ENCODE peak calls at places on chromosomes 16 and 17, in eight cellular contexts. One of them, this sample, is unnamed.

GRCh38 chr17:82241183-82241925 is 12.5 kb downstream of the SLC16A3 start:
- DNase-seq in HTR-8/SVneo: no peak
- DNase-seq in stimulated activated effector memory CD8-positive, alpha-beta T cell treated with anti-CD3 and anti-CD28 coated beads, Interleukin-12 subunit alpha, Interleukin-12 subunit beta, amount 100 ng/mL, for 72 hours: no peak
- DNase-seq in stimulated activated naive CD8-positive, alpha-beta T cell treated with anti-CD3 and anti-CD28 coated beads, Interleukin-15, Interleukin-2, amounts not matched to agents 100 U/mL and 50 U/mL, for 24 hours: peak; percentile 71
- DNase-seq in GM23248: peak; percentile 88
- DNase-seq in body of pancreas: no peak
- DNase-seq in hepatocyte: no peak
- DNase-seq in H54: peak; percentile 84
- DNase-seq in this sample: peak; percentile 82

GRCh38 chr16:31874354-31875111 is 926 bp downstream of the ZNF267 start:
- DNase-seq in H54: no peak
- DNase-seq in HTR-8/SVneo: no peak
- DNase-seq in GM23248: peak; percentile 69
- DNase-seq in hepatocyte: peak; percentile 65
- DNase-seq in stimulated activated naive CD8-positive, alpha-beta T cell treated with anti-CD3 and anti-CD28 coated beads, Interleukin-15, Interleukin-2, amounts not matched to agents 100 U/mL and 50 U/mL, for 24 hours: peak; percentile 59
- DNase-seq in body of pancreas: peak; percentile 31
- DNase-seq in stimulated activated effector memory CD8-positive, alpha-beta T cell treated with anti-CD3 and anti-CD28 coated beads, Interleukin-12 subunit alpha, Interleukin-12 subunit beta, amount 100 ng/mL, for 72 hours: no peak
- DNase-seq in this sample: no peak

GRCh38 chr16:77112701-77113100 is 78.3 kb upstream of the MON1B start:
- DNase-seq in stimulated activated naive CD8-positive, alpha-beta T cell treated with anti-CD3 and anti-CD28 coated beads, Interleukin-15, Interleukin-2, amounts not matched to agents 100 U/mL and 50 U/mL, for 24 hours: no peak
- DNase-seq in H54: no peak
- DNase-seq in HTR-8/SVneo: no peak
- DNase-seq in hepatocyte: no peak
- DNase-seq in body of pancreas: no peak
- DNase-seq in GM23248: no peak
- DNase-seq in stimulated activated effector memory CD8-positive, alpha-beta T cell treated with anti-CD3 and anti-CD28 coated beads, Interleukin-12 subunit alpha, Interleukin-12 subunit beta, amount 100 ng/mL, for 72 hours: no peak
- DNase-seq in this sample: no peak

GRCh38 chr16:29321000-29321393 is 85.5 kb downstream of the NPIPB11 start:
- DNase-seq in stimulated activated effector memory CD8-positive, alpha-beta T cell treated with anti-CD3 and anti-CD28 coated beads, Interleukin-12 subunit alpha, Interleukin-12 subunit beta, amount 100 ng/mL, for 72 hours: no peak
- DNase-seq in HTR-8/SVneo: no peak
- DNase-seq in H54: no peak
- DNase-seq in hepatocyte: no peak
- DNase-seq in stimulated activated naive CD8-positive, alpha-beta T cell treated with anti-CD3 and anti-CD28 coated beads, Interleukin-15, Interleukin-2, amounts not matched to agents 100 U/mL and 50 U/mL, for 24 hours: no peak
- DNase-seq in body of pancreas: no peak
- DNase-seq in GM23248: no peak
- DNase-seq in this sample: no peak

GRCh38 chr17:10754109-10754508 is 24.3 kb upstream of the TMEM220 start:
- DNase-seq in hepatocyte: peak; percentile 44
- DNase-seq in HTR-8/SVneo: no peak
- DNase-seq in H54: peak; percentile 35
- DNase-seq in GM23248: peak; percentile 39
- DNase-seq in stimulated activated naive CD8-positive, alpha-beta T cell treated with anti-CD3 and anti-CD28 coated beads, Interleukin-15, Interleukin-2, amounts not matched to agents 100 U/mL and 50 U/mL, for 24 hours: peak; percentile 41
- DNase-seq in stimulated activated effector memory CD8-positive, alpha-beta T cell treated with anti-CD3 and anti-CD28 coated beads, Interleukin-12 subunit alpha, Interleukin-12 subunit beta, amount 100 ng/mL, for 72 hours: no peak
- DNase-seq in body of pancreas: peak; percentile 65
- DNase-seq in this sample: no peak

GRCh38 chr17:32623196-32623595 is 136.4 kb downstream of the CDK5R1 start:
- DNase-seq in GM23248: no peak
- DNase-seq in hepatocyte: no peak
- DNase-seq in H54: no peak
- DNase-seq in stimulated activated effector memory CD8-positive, alpha-beta T cell treated with anti-CD3 and anti-CD28 coated beads, Interleukin-12 subunit alpha, Interleukin-12 subunit beta, amount 100 ng/mL, for 72 hours: no peak
- DNase-seq in stimulated activated naive CD8-positive, alpha-beta T cell treated with anti-CD3 and anti-CD28 coated beads, Interleukin-15, Interleukin-2, amounts not matched to agents 100 U/mL and 50 U/mL, for 24 hours: no peak
- DNase-seq in HTR-8/SVneo: no peak
- DNase-seq in body of pancreas: no peak
- DNase-seq in this sample: no peak

GRCh38 chr17:66426397-66427033 is 124.1 kb downstream of the PRKCA start:
- DNase-seq in H54: no peak
- DNase-seq in HTR-8/SVneo: peak; percentile 54
- DNase-seq in stimulated activated naive CD8-positive, alpha-beta T cell treated with anti-CD3 and anti-CD28 coated beads, Interleukin-15, Interleukin-2, amounts not matched to agents 100 U/mL and 50 U/mL, for 24 hours: peak; percentile 31
- DNase-seq in body of pancreas: no peak
- DNase-seq in stimulated activated effector memory CD8-positive, alpha-beta T cell treated with anti-CD3 and anti-CD28 coated beads, Interleukin-12 subunit alpha, Interleukin-12 subunit beta, amount 100 ng/mL, for 72 hours: no peak
- DNase-seq in GM23248: peak; percentile 11
- DNase-seq in hepatocyte: no peak
- DNase-seq in this sample: no peak

GRCh38 chr17:79038545-79039135 is 14.7 kb downstream of the C1QTNF1 start:
- DNase-seq in stimulated activated effector memory CD8-positive, alpha-beta T cell treated with anti-CD3 and anti-CD28 coated beads, Interleukin-12 subunit alpha, Interleukin-12 subunit beta, amount 100 ng/mL, for 72 hours: no peak
- DNase-seq in hepatocyte: no peak
- DNase-seq in body of pancreas: no peak
- DNase-seq in H54: no peak
- DNase-seq in stimulated activated naive CD8-positive, alpha-beta T cell treated with anti-CD3 and anti-CD28 coated beads, Interleukin-15, Interleukin-2, amounts not matched to agents 100 U/mL and 50 U/mL, for 24 hours: no peak
- DNase-seq in GM23248: peak; percentile 99
- DNase-seq in HTR-8/SVneo: no peak
- DNase-seq in this sample: no peak

GRCh38 chr17:72795941-72796340 is 296.5 kb downstream of the SLC39A11 start:
- DNase-seq in body of pancreas: no peak
- DNase-seq in HTR-8/SVneo: no peak
- DNase-seq in stimulated activated effector memory CD8-positive, alpha-beta T cell treated with anti-CD3 and anti-CD28 coated beads, Interleukin-12 subunit alpha, Interleukin-12 subunit beta, amount 100 ng/mL, for 72 hours: no peak
- DNase-seq in GM23248: no peak
- DNase-seq in hepatocyte: no peak
- DNase-seq in H54: no peak
- DNase-seq in stimulated activated naive CD8-positive, alpha-beta T cell treated with anti-CD3 and anti-CD28 coated beads, Interleukin-15, Interleukin-2, amounts not matched to agents 100 U/mL and 50 U/mL, for 24 hours: no peak
- DNase-seq in this sample: no peak

GRCh38 chr17:65055280-65055707 is 1.2 kb downstream of the GNA13 start:
- DNase-seq in hepatocyte: no peak
- DNase-seq in stimulated activated naive CD8-positive, alpha-beta T cell treated with anti-CD3 and anti-CD28 coated beads, Interleukin-15, Interleukin-2, amounts not matched to agents 100 U/mL and 50 U/mL, for 24 hours: no peak
- DNase-seq in H54: no peak
- DNase-seq in HTR-8/SVneo: no peak
- DNase-seq in body of pancreas: no peak
- DNase-seq in GM23248: no peak
- DNase-seq in stimulated activated effector memory CD8-positive, alpha-beta T cell treated with anti-CD3 and anti-CD28 coated beads, Interleukin-12 subunit alpha, Interleukin-12 subunit beta, amount 100 ng/mL, for 72 hours: no peak
- DNase-seq in this sample: no peak

GRCh38 chr16:73000020-73000906 is 47.7 kb downstream of the ZFHX3 start:
- DNase-seq in body of pancreas: peak; percentile 32
- DNase-seq in H54: no peak
- DNase-seq in hepatocyte: no peak
- DNase-seq in HTR-8/SVneo: no peak
- DNase-seq in GM23248: peak; percentile 34
- DNase-seq in stimulated activated effector memory CD8-positive, alpha-beta T cell treated with anti-CD3 and anti-CD28 coated beads, Interleukin-12 subunit alpha, Interleukin-12 subunit beta, amount 100 ng/mL, for 72 hours: no peak
- DNase-seq in stimulated activated naive CD8-positive, alpha-beta T cell treated with anti-CD3 and anti-CD28 coated beads, Interleukin-15, Interleukin-2, amounts not matched to agents 100 U/mL and 50 U/mL, for 24 hours: no peak
- DNase-seq in this sample: peak; percentile 33

GRCh38 chr17:73719588-73720071 is 75.4 kb upstream of the SDK2 start:
- DNase-seq in hepatocyte: peak; percentile 66
- DNase-seq in stimulated activated naive CD8-positive, alpha-beta T cell treated with anti-CD3 and anti-CD28 coated beads, Interleukin-15, Interleukin-2, amounts not matched to agents 100 U/mL and 50 U/mL, for 24 hours: no peak
- DNase-seq in GM23248: no peak
- DNase-seq in HTR-8/SVneo: no peak
- DNase-seq in stimulated activated effector memory CD8-positive, alpha-beta T cell treated with anti-CD3 and anti-CD28 coated beads, Interleukin-12 subunit alpha, Interleukin-12 subunit beta, amount 100 ng/mL, for 72 hours: no peak
- DNase-seq in body of pancreas: no peak
- DNase-seq in H54: no peak
- DNase-seq in this sample: peak; percentile 35

GRCh38 chr16:89720520-89720858 is 209 bp downstream of the VPS9D1 start:
- DNase-seq in H54: no peak
- DNase-seq in body of pancreas: peak; percentile 65
- DNase-seq in stimulated activated effector memory CD8-positive, alpha-beta T cell treated with anti-CD3 and anti-CD28 coated beads, Interleukin-12 subunit alpha, Interleukin-12 subunit beta, amount 100 ng/mL, for 72 hours: no peak
- DNase-seq in stimulated activated naive CD8-positive, alpha-beta T cell treated with anti-CD3 and anti-CD28 coated beads, Interleukin-15, Interleukin-2, amounts not matched to agents 100 U/mL and 50 U/mL, for 24 hours: no peak
- DNase-seq in hepatocyte: peak; percentile 84
- DNase-seq in HTR-8/SVneo: peak; percentile 25
- DNase-seq in GM23248: peak; percentile 68
- DNase-seq in this sample: no peak

GRCh38 chr16:29745126-29745852 is 501 bp downstream of the C16orf54 start:
- DNase-seq in H54: no peak
- DNase-seq in hepatocyte: no peak
- DNase-seq in body of pancreas: no peak
- DNase-seq in HTR-8/SVneo: no peak
- DNase-seq in stimulated activated effector memory CD8-positive, alpha-beta T cell treated with anti-CD3 and anti-CD28 coated beads, Interleukin-12 subunit alpha, Interleukin-12 subunit beta, amount 100 ng/mL, for 72 hours: peak; percentile 44
- DNase-seq in stimulated activated naive CD8-positive, alpha-beta T cell treated with anti-CD3 and anti-CD28 coated beads, Interleukin-15, Interleukin-2, amounts not matched to agents 100 U/mL and 50 U/mL, for 24 hours: peak; percentile 69
- DNase-seq in GM23248: no peak
- DNase-seq in this sample: no peak

GRCh38 chr17:45197555-45198334 is 23.9 kb upstream of the FMNL1 start:
- DNase-seq in GM23248: peak; percentile 93
- DNase-seq in H54: peak; percentile 97
- DNase-seq in stimulated activated naive CD8-positive, alpha-beta T cell treated with anti-CD3 and anti-CD28 coated beads, Interleukin-15, Interleukin-2, amounts not matched to agents 100 U/mL and 50 U/mL, for 24 hours: peak; percentile 97
- DNase-seq in stimulated activated effector memory CD8-positive, alpha-beta T cell treated with anti-CD3 and anti-CD28 coated beads, Interleukin-12 subunit alpha, Interleukin-12 subunit beta, amount 100 ng/mL, for 72 hours: peak; percentile 97
- DNase-seq in hepatocyte: peak; percentile 94
- DNase-seq in HTR-8/SVneo: peak; percentile 98
- DNase-seq in body of pancreas: peak; percentile 95
- DNase-seq in this sample: peak; percentile 93

GRCh38 chr17:33927732-33928133 is 327.4 kb upstream of the CCL2 start:
- DNase-seq in GM23248: peak; percentile 50
- DNase-seq in stimulated activated effector memory CD8-positive, alpha-beta T cell treated with anti-CD3 and anti-CD28 coated beads, Interleukin-12 subunit alpha, Interleukin-12 subunit beta, amount 100 ng/mL, for 72 hours: no peak
- DNase-seq in HTR-8/SVneo: peak; percentile 17
- DNase-seq in body of pancreas: no peak
- DNase-seq in H54: peak; percentile 30
- DNase-seq in hepatocyte: no peak
- DNase-seq in stimulated activated naive CD8-positive, alpha-beta T cell treated with anti-CD3 and anti-CD28 coated beads, Interleukin-15, Interleukin-2, amounts not matched to agents 100 U/mL and 50 U/mL, for 24 hours: no peak
- DNase-seq in this sample: no peak

GRCh38 chr16:88769617-88770458 is 15.2 kb downstream of the PIEZO1 start:
- DNase-seq in stimulated activated effector memory CD8-positive, alpha-beta T cell treated with anti-CD3 and anti-CD28 coated beads, Interleukin-12 subunit alpha, Interleukin-12 subunit beta, amount 100 ng/mL, for 72 hours: no peak
- DNase-seq in H54: no peak
- DNase-seq in body of pancreas: peak; percentile 54
- DNase-seq in GM23248: peak; percentile 59
- DNase-seq in stimulated activated naive CD8-positive, alpha-beta T cell treated with anti-CD3 and anti-CD28 coated beads, Interleukin-15, Interleukin-2, amounts not matched to agents 100 U/mL and 50 U/mL, for 24 hours: peak; percentile 57
- DNase-seq in hepatocyte: peak; percentile 86
- DNase-seq in HTR-8/SVneo: no peak
- DNase-seq in this sample: no peak

GRCh38 chr17:19306160-19307111 is 56.1 kb downstream of the B9D1 start:
- DNase-seq in stimulated activated effector memory CD8-positive, alpha-beta T cell treated with anti-CD3 and anti-CD28 coated beads, Interleukin-12 subunit alpha, Interleukin-12 subunit beta, amount 100 ng/mL, for 72 hours: no peak
- DNase-seq in hepatocyte: no peak
- DNase-seq in GM23248: no peak
- DNase-seq in stimulated activated naive CD8-positive, alpha-beta T cell treated with anti-CD3 and anti-CD28 coated beads, Interleukin-15, Interleukin-2, amounts not matched to agents 100 U/mL and 50 U/mL, for 24 hours: peak; percentile 23
- DNase-seq in H54: no peak
- DNase-seq in HTR-8/SVneo: no peak
- DNase-seq in body of pancreas: no peak
- DNase-seq in this sample: no peak

GRCh38 chr16:4987250-4987579 is 29.1 kb downstream of the SEC14L5 start:
- DNase-seq in H54: no peak
- DNase-seq in stimulated activated effector memory CD8-positive, alpha-beta T cell treated with anti-CD3 and anti-CD28 coated beads, Interleukin-12 subunit alpha, Interleukin-12 subunit beta, amount 100 ng/mL, for 72 hours: no peak
- DNase-seq in body of pancreas: no peak
- DNase-seq in HTR-8/SVneo: no peak
- DNase-seq in GM23248: no peak
- DNase-seq in hepatocyte: no peak
- DNase-seq in stimulated activated naive CD8-positive, alpha-beta T cell treated with anti-CD3 and anti-CD28 coated beads, Interleukin-15, Interleukin-2, amounts not matched to agents 100 U/mL and 50 U/mL, for 24 hours: no peak
- DNase-seq in this sample: no peak

GRCh38 chr17:13429201-13429600 is 172.5 kb downstream of the HS3ST3A1 start:
- DNase-seq in hepatocyte: peak; percentile 57
- DNase-seq in HTR-8/SVneo: peak; percentile 35
- DNase-seq in GM23248: peak; percentile 96
- DNase-seq in stimulated activated effector memory CD8-positive, alpha-beta T cell treated with anti-CD3 and anti-CD28 coated beads, Interleukin-12 subunit alpha, Interleukin-12 subunit beta, amount 100 ng/mL, for 72 hours: no peak
- DNase-seq in H54: peak; percentile 63
- DNase-seq in stimulated activated naive CD8-positive, alpha-beta T cell treated with anti-CD3 and anti-CD28 coated beads, Interleukin-15, Interleukin-2, amounts not matched to agents 100 U/mL and 50 U/mL, for 24 hours: no peak
- DNase-seq in body of pancreas: no peak
- DNase-seq in this sample: no peak

GRCh38 chr17:77546772-77547201 is 406.0 kb downstream of the SEC14L1 start:
- DNase-seq in H54: no peak
- DNase-seq in body of pancreas: no peak
- DNase-seq in stimulated activated naive CD8-positive, alpha-beta T cell treated with anti-CD3 and anti-CD28 coated beads, Interleukin-15, Interleukin-2, amounts not matched to agents 100 U/mL and 50 U/mL, for 24 hours: no peak
- DNase-seq in GM23248: no peak
- DNase-seq in hepatocyte: peak; percentile 70
- DNase-seq in HTR-8/SVneo: no peak
- DNase-seq in stimulated activated effector memory CD8-positive, alpha-beta T cell treated with anti-CD3 and anti-CD28 coated beads, Interleukin-12 subunit alpha, Interleukin-12 subunit beta, amount 100 ng/mL, for 72 hours: no peak
- DNase-seq in this sample: no peak

GRCh38 chr17:59378621-59379194 is 47.3 kb downstream of the YPEL2 start:
- DNase-seq in stimulated activated naive CD8-positive, alpha-beta T cell treated with anti-CD3 and anti-CD28 coated beads, Interleukin-15, Interleukin-2, amounts not matched to agents 100 U/mL and 50 U/mL, for 24 hours: no peak
- DNase-seq in HTR-8/SVneo: peak; percentile 89
- DNase-seq in hepatocyte: no peak
- DNase-seq in stimulated activated effector memory CD8-positive, alpha-beta T cell treated with anti-CD3 and anti-CD28 coated beads, Interleukin-12 subunit alpha, Interleukin-12 subunit beta, amount 100 ng/mL, for 72 hours: no peak
- DNase-seq in GM23248: peak; percentile 82
- DNase-seq in body of pancreas: no peak
- DNase-seq in H54: peak; percentile 55
- DNase-seq in this sample: no peak

GRCh38 chr17:63399856-63400255 is 46.2 kb downstream of the CYB561 start:
- DNase-seq in stimulated activated effector memory CD8-positive, alpha-beta T cell treated with anti-CD3 and anti-CD28 coated beads, Interleukin-12 subunit alpha, Interleukin-12 subunit beta, amount 100 ng/mL, for 72 hours: no peak
- DNase-seq in HTR-8/SVneo: no peak
- DNase-seq in body of pancreas: no peak
- DNase-seq in H54: no peak
- DNase-seq in hepatocyte: peak; percentile 25
- DNase-seq in stimulated activated naive CD8-positive, alpha-beta T cell treated with anti-CD3 and anti-CD28 coated beads, Interleukin-15, Interleukin-2, amounts not matched to agents 100 U/mL and 50 U/mL, for 24 hours: no peak
- DNase-seq in GM23248: peak; percentile 70
- DNase-seq in this sample: peak; percentile 85

GRCh38 chr17:66044083-66044482 is 147.8 kb downstream of the CEP112 start:
- DNase-seq in stimulated activated naive CD8-positive, alpha-beta T cell treated with anti-CD3 and anti-CD28 coated beads, Interleukin-15, Interleukin-2, amounts not matched to agents 100 U/mL and 50 U/mL, for 24 hours: no peak
- DNase-seq in H54: no peak
- DNase-seq in body of pancreas: no peak
- DNase-seq in stimulated activated effector memory CD8-positive, alpha-beta T cell treated with anti-CD3 and anti-CD28 coated beads, Interleukin-12 subunit alpha, Interleukin-12 subunit beta, amount 100 ng/mL, for 72 hours: no peak
- DNase-seq in hepatocyte: no peak
- DNase-seq in HTR-8/SVneo: no peak
- DNase-seq in GM23248: no peak
- DNase-seq in this sample: no peak

GRCh38 chr16:30985401-30986128 is 558 bp downstream of the HSD3B7 start:
- DNase-seq in H54: no peak
- DNase-seq in body of pancreas: peak; percentile 86
- DNase-seq in stimulated activated effector memory CD8-positive, alpha-beta T cell treated with anti-CD3 and anti-CD28 coated beads, Interleukin-12 subunit alpha, Interleukin-12 subunit beta, amount 100 ng/mL, for 72 hours: no peak
- DNase-seq in hepatocyte: peak; percentile 80
- DNase-seq in stimulated activated naive CD8-positive, alpha-beta T cell treated with anti-CD3 and anti-CD28 coated beads, Interleukin-15, Interleukin-2, amounts not matched to agents 100 U/mL and 50 U/mL, for 24 hours: no peak
- DNase-seq in HTR-8/SVneo: peak; percentile 51
- DNase-seq in GM23248: peak; percentile 81
- DNase-seq in this sample: no peak

GRCh38 chr16:50699345-50700159 is 6.1 kb downstream of the NOD2 start:
- DNase-seq in stimulated activated naive CD8-positive, alpha-beta T cell treated with anti-CD3 and anti-CD28 coated beads, Interleukin-15, Interleukin-2, amounts not matched to agents 100 U/mL and 50 U/mL, for 24 hours: peak; percentile 69
- DNase-seq in H54: no peak
- DNase-seq in hepatocyte: no peak
- DNase-seq in stimulated activated effector memory CD8-positive, alpha-beta T cell treated with anti-CD3 and anti-CD28 coated beads, Interleukin-12 subunit alpha, Interleukin-12 subunit beta, amount 100 ng/mL, for 72 hours: no peak
- DNase-seq in HTR-8/SVneo: no peak
- DNase-seq in body of pancreas: no peak
- DNase-seq in GM23248: peak; percentile 75
- DNase-seq in this sample: no peak

GRCh38 chr17:41654134-41654907 is 29.9 kb upstream of the KRT17 start:
- DNase-seq in stimulated activated effector memory CD8-positive, alpha-beta T cell treated with anti-CD3 and anti-CD28 coated beads, Interleukin-12 subunit alpha, Interleukin-12 subunit beta, amount 100 ng/mL, for 72 hours: no peak
- DNase-seq in hepatocyte: peak; percentile 91
- DNase-seq in GM23248: no peak
- DNase-seq in stimulated activated naive CD8-positive, alpha-beta T cell treated with anti-CD3 and anti-CD28 coated beads, Interleukin-15, Interleukin-2, amounts not matched to agents 100 U/mL and 50 U/mL, for 24 hours: no peak
- DNase-seq in HTR-8/SVneo: no peak
- DNase-seq in H54: no peak
- DNase-seq in body of pancreas: peak; percentile 38
- DNase-seq in this sample: no peak

GRCh38 chr17:53118948-53119347 is 703.8 kb upstream of the KIF2B start:
- DNase-seq in HTR-8/SVneo: no peak
- DNase-seq in stimulated activated naive CD8-positive, alpha-beta T cell treated with anti-CD3 and anti-CD28 coated beads, Interleukin-15, Interleukin-2, amounts not matched to agents 100 U/mL and 50 U/mL, for 24 hours: no peak
- DNase-seq in GM23248: no peak
- DNase-seq in hepatocyte: no peak
- DNase-seq in H54: no peak
- DNase-seq in body of pancreas: no peak
- DNase-seq in stimulated activated effector memory CD8-positive, alpha-beta T cell treated with anti-CD3 and anti-CD28 coated beads, Interleukin-12 subunit alpha, Interleukin-12 subunit beta, amount 100 ng/mL, for 72 hours: no peak
- DNase-seq in this sample: no peak

GRCh38 chr16:88326611-88327485 is 55.9 kb upstream of the ZNF469 start:
- DNase-seq in GM23248: no peak
- DNase-seq in HTR-8/SVneo: no peak
- DNase-seq in hepatocyte: no peak
- DNase-seq in body of pancreas: no peak
- DNase-seq in stimulated activated effector memory CD8-positive, alpha-beta T cell treated with anti-CD3 and anti-CD28 coated beads, Interleukin-12 subunit alpha, Interleukin-12 subunit beta, amount 100 ng/mL, for 72 hours: no peak
- DNase-seq in H54: no peak
- DNase-seq in stimulated activated naive CD8-positive, alpha-beta T cell treated with anti-CD3 and anti-CD28 coated beads, Interleukin-15, Interleukin-2, amounts not matched to agents 100 U/mL and 50 U/mL, for 24 hours: no peak
- DNase-seq in this sample: no peak

GRCh38 chr17:78365561-78366108 is 5.8 kb upstream of the SOCS3 start:
- DNase-seq in stimulated activated effector memory CD8-positive, alpha-beta T cell treated with anti-CD3 and anti-CD28 coated beads, Interleukin-12 subunit alpha, Interleukin-12 subunit beta, amount 100 ng/mL, for 72 hours: no peak
- DNase-seq in stimulated activated naive CD8-positive, alpha-beta T cell treated with anti-CD3 and anti-CD28 coated beads, Interleukin-15, Interleukin-2, amounts not matched to agents 100 U/mL and 50 U/mL, for 24 hours: no peak
- DNase-seq in body of pancreas: no peak
- DNase-seq in GM23248: no peak
- DNase-seq in H54: no peak
- DNase-seq in HTR-8/SVneo: peak; percentile 80
- DNase-seq in hepatocyte: peak; percentile 72
- DNase-seq in this sample: no peak

GRCh38 chr17:35051183-35051578 is 12.3 kb downstream of the RFFL start:
- DNase-seq in HTR-8/SVneo: no peak
- DNase-seq in hepatocyte: no peak
- DNase-seq in stimulated activated naive CD8-positive, alpha-beta T cell treated with anti-CD3 and anti-CD28 coated beads, Interleukin-15, Interleukin-2, amounts not matched to agents 100 U/mL and 50 U/mL, for 24 hours: no peak
- DNase-seq in stimulated activated effector memory CD8-positive, alpha-beta T cell treated with anti-CD3 and anti-CD28 coated beads, Interleukin-12 subunit alpha, Interleukin-12 subunit beta, amount 100 ng/mL, for 72 hours: no peak
- DNase-seq in body of pancreas: no peak
- DNase-seq in GM23248: no peak
- DNase-seq in H54: no peak
- DNase-seq in this sample: no peak

GRCh38 chr17:36072431-36073121 is 8.5 kb downstream of the CCL18 start:
- DNase-seq in body of pancreas: peak; percentile 55
- DNase-seq in stimulated activated effector memory CD8-positive, alpha-beta T cell treated with anti-CD3 and anti-CD28 coated beads, Interleukin-12 subunit alpha, Interleukin-12 subunit beta, amount 100 ng/mL, for 72 hours: peak; percentile 92
- DNase-seq in stimulated activated naive CD8-positive, alpha-beta T cell treated with anti-CD3 and anti-CD28 coated beads, Interleukin-15, Interleukin-2, amounts not matched to agents 100 U/mL and 50 U/mL, for 24 hours: peak; percentile 89
- DNase-seq in GM23248: peak; percentile 55
- DNase-seq in hepatocyte: peak; percentile 80
- DNase-seq in HTR-8/SVneo: peak; percentile 56
- DNase-seq in H54: peak; percentile 23
- DNase-seq in this sample: peak; percentile 46

GRCh38 chr16:65037558-65037957 is 84.3 kb downstream of the CDH11 start:
- DNase-seq in H54: no peak
- DNase-seq in stimulated activated effector memory CD8-positive, alpha-beta T cell treated with anti-CD3 and anti-CD28 coated beads, Interleukin-12 subunit alpha, Interleukin-12 subunit beta, amount 100 ng/mL, for 72 hours: no peak
- DNase-seq in HTR-8/SVneo: no peak
- DNase-seq in hepatocyte: no peak
- DNase-seq in GM23248: no peak
- DNase-seq in stimulated activated naive CD8-positive, alpha-beta T cell treated with anti-CD3 and anti-CD28 coated beads, Interleukin-15, Interleukin-2, amounts not matched to agents 100 U/mL and 50 U/mL, for 24 hours: no peak
- DNase-seq in body of pancreas: no peak
- DNase-seq in this sample: no peak

GRCh38 chr16:11737678-11738077 is 5.0 kb downstream of the TXNDC11 start:
- DNase-seq in hepatocyte: no peak
- DNase-seq in body of pancreas: no peak
- DNase-seq in stimulated activated effector memory CD8-positive, alpha-beta T cell treated with anti-CD3 and anti-CD28 coated beads, Interleukin-12 subunit alpha, Interleukin-12 subunit beta, amount 100 ng/mL, for 72 hours: no peak
- DNase-seq in GM23248: no peak
- DNase-seq in HTR-8/SVneo: no peak
- DNase-seq in stimulated activated naive CD8-positive, alpha-beta T cell treated with anti-CD3 and anti-CD28 coated beads, Interleukin-15, Interleukin-2, amounts not matched to agents 100 U/mL and 50 U/mL, for 24 hours: no peak
- DNase-seq in H54: no peak
- DNase-seq in this sample: no peak

This sample was measured in heart left ventricle.